ENCODE peak calls at places on chromosomes 5 and 9, in ten cellular contexts. S is endothelial cell, A is lung, D is heart right ventricle, O is fibroblast of lung, W is choroid plexus epithelial cell, G is astrocyte, E is NB4, I is B cell, L is GM10248. T is an unnamed sample.

GRCh38 chr5:42656661-42657035 is 100.0 kb upstream of the CCDC152 start:
- DNase-seq in L (no peak), S (no peak), W (peak; percentile 33), E (no peak), I (peak; percentile 13), O (peak; percentile 53), G (no peak), D (no peak), A (no peak), T (no peak)

GRCh38 chr5:61280766-61281427 is 51.2 kb upstream of the ZSWIM6 start:
- DNase-seq in D (peak; percentile 55), I (no peak), W (no peak), O (no peak), L (no peak), A (peak; percentile 46), S (no peak), G (no peak), E (no peak), T (no peak)

GRCh38 chr9:98411981-98412561 is 156.6 kb upstream of the TBC1D2 start:
- DNase-seq in D (no peak), S (no peak), W (no peak), I (no peak), O (no peak), G (no peak), A (no peak), E (no peak), L (no peak), T (no peak)

GRCh38 chr9:131282688-131283422 is 6.5 kb upstream of the FAM78A start:
- DNase-seq in S (peak; percentile 54), O (peak; percentile 11), W (peak; percentile 45), I (no peak), E (no peak), A (no peak), D (no peak), G (peak; percentile 11), L (no peak), T (no peak)

GRCh38 chr9:104868687-104869404 is 59.1 kb downstream of the ABCA1 start:
- DNase-seq in W (peak; percentile 95), L (peak; percentile 84), G (peak; percentile 94), S (peak; percentile 47), I (peak; percentile 71), A (peak; percentile 47), O (peak; percentile 92), E (peak; percentile 84), D (peak; percentile 69), T (peak; percentile 80)

GRCh38 chr5:136686192-136686872 is 321.0 kb upstream of the TRPC7 start:
- DNase-seq in E (peak; percentile 25), I (no peak), W (peak; percentile 80), S (peak; percentile 5), A (no peak), G (peak; percentile 18), L (no peak), D (no peak), O (peak; percentile 1), T (no peak)

GRCh38 chr9:71681104-71681707 is 87.1 kb downstream of the CEMIP2 start:
- DNase-seq in I (peak; percentile 38), E (no peak), W (peak; percentile 32), O (peak; percentile 26), D (no peak), S (no peak), A (no peak), L (no peak), G (peak; percentile 39), T (no peak)

GRCh38 chr5:132211787-132212186 is 15.9 kb downstream of the P4HA2 start:
- DNase-seq in I (no peak), A (no peak), O (no peak), D (peak; percentile 67), G (peak; percentile 48), S (no peak), E (no peak), L (no peak), W (peak; percentile 22), T (no peak)

GRCh38 chr9:37650873-37651768 is at the start of gene FRMPD1:
- DNase-seq in E (peak; percentile 54), O (peak; percentile 18), W (peak; percentile 36), S (peak; percentile 67), D (peak; percentile 14), G (peak; percentile 10), I (peak; percentile 79), A (peak; percentile 54), L (peak; percentile 79), T (peak; percentile 83)
- TF ChIP-seq CTCF in E (no peak), O (no peak), W (no peak), S (no peak), D (no peak), G (no peak), I (no peak), A (no peak), L (no peak), T (no peak)

DNA sequence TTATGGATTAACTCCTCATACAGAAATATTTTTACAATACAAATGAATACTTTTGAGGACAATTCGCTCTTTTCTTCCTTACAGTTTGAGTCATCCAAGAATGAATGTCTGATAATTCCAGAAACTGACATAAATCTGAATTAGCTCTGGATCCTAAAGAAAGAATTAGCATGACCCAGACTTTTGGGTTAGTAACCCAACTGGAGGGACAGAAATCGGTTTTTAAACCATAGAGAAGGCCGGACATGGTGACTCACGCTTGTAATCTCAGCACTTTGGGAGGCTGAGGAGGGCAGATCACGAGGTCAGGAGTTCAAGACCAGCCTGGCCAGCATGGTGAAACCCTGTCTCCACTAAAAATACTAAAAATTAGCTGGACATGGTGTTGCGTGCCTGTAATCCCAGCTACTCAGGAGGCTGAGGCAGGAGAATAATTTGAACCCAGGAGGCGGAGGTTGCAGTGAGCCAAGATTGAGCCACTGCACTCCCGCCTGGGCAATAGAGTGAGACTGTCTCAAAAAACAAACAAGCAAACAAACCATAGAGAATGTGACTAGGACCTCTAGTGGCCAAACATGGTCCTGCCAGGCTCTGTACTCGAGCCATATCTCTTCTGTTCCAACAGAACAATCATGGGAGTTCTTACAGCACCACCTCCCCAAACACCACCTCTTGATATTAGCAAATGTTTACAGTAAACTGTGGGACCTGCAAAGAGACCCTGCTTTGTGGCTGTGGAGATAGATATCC is 44.8 kb downstream of the LURAP1L start:
- DNase-seq in I (no peak), A (no peak), W (peak; percentile 30), E (peak; percentile 44), G (peak; percentile 22), O (no peak), L (peak; percentile 32), S (peak; percentile 37), D (no peak), T (peak; percentile 33)
- TF ChIP-seq CTCF in I (no peak), A (no peak), W (peak; percentile 57), E (peak; percentile 79), G (peak; percentile 30), O (peak; percentile 19), L (peak; percentile 58), S (peak; percentile 75), D (peak; percentile 22), T (peak; percentile 36)

GRCh38 chr5:147690595-147690994 is 91.9 kb downstream of the JAKMIP2 start:
- DNase-seq in E (peak; percentile 5), W (peak; percentile 7), D (no peak), S (no peak), G (no peak), L (no peak), I (no peak), O (no peak), A (no peak), T (no peak)
- TF ChIP-seq CTCF in E (peak; percentile 4), W (peak; percentile 14), D (no peak), S (no peak), G (no peak), L (no peak), I (no peak), O (no peak), A (no peak), T (no peak)

GRCh38 chr5:40502736-40503135 is 177.0 kb upstream of the PTGER4 start:
- DNase-seq in E (no peak), I (peak; percentile 60), L (no peak), D (no peak), G (no peak), S (no peak), W (no peak), O (no peak), A (no peak), T (no peak)
- TF ChIP-seq CTCF in E (no peak), I (no peak), L (no peak), D (no peak), G (no peak), S (no peak), W (no peak), O (no peak), A (no peak), T (no peak)

GRCh38 chr9:115267788-115268187 is 149.8 kb upstream of the TNC start:
- DNase-seq in E (peak; percentile 7), I (no peak), S (no peak), O (no peak), W (peak; percentile 56), A (no peak), G (no peak), L (no peak), D (no peak), T (no peak)
- TF ChIP-seq CTCF in E (no peak), I (no peak), S (no peak), O (no peak), W (no peak), A (no peak), G (no peak), L (no peak), D (no peak), T (no peak)

GRCh38 chr5:97101189-97101910 is 41.1 kb downstream of the LIX1 start:
- DNase-seq in G (peak; percentile 25), S (no peak), D (no peak), A (no peak), O (peak; percentile 16), E (no peak), I (no peak), W (peak; percentile 30), L (no peak), T (no peak)
- TF ChIP-seq CTCF in G (no peak), S (no peak), D (no peak), A (no peak), O (no peak), E (no peak), I (no peak), W (no peak), L (no peak), T (no peak)

GRCh38 chr5:139688712-139689413 is 40.7 kb downstream of the CXXC5 start:
- DNase-seq in I (peak; percentile 51), E (peak; percentile 33), O (no peak), L (no peak), A (no peak), W (no peak), D (no peak), S (no peak), G (no peak), T (no peak)

GRCh38 chr5:139688088-139688702 is 40.0 kb downstream of the CXXC5 start:
- DNase-seq in L (no peak), D (no peak), W (no peak), A (no peak), S (no peak), O (no peak), E (peak; percentile 31), G (no peak), I (no peak), T (no peak)

GRCh38 chr5:139691275-139691629 is 43.1 kb downstream of the CXXC5 start:
- DNase-seq in D (no peak), L (no peak), G (no peak), A (no peak), W (no peak), S (no peak), E (no peak), I (no peak), O (no peak), T (no peak)

GRCh38 chr5:139690385-139691274 is 42.5 kb downstream of the CXXC5 start:
- DNase-seq in D (no peak), S (no peak), G (peak; percentile 64), O (peak; percentile 47), A (no peak), I (no peak), E (no peak), L (no peak), W (peak; percentile 75), T (no peak)

GRCh38 chr5:139689631-139690384 is 41.7 kb downstream of the CXXC5 start:
- DNase-seq in O (peak; percentile 58), A (no peak), G (no peak), S (peak; percentile 26), D (no peak), I (peak; percentile 59), W (peak; percentile 65), L (peak; percentile 62), E (peak; percentile 46), T (peak; percentile 81)
- TF ChIP-seq CTCF in O (peak; percentile 49), A (peak; percentile 66), G (peak; percentile 29), S (no peak), D (peak; percentile 74), I (peak; percentile 70), W (peak; percentile 72), L (peak; percentile 85), E (peak; percentile 50), T (peak; percentile 42)

T was measured in GM13976.